ENCODE peak calls at places on chromosomes 6 and 20, in nine cellular contexts. S is mesendoderm; A is naive thymus-derived CD4-positive, alpha-beta T cell; Y is ovary; G is OCI-LY7; J is left lung; C is MM.1S; V is hepatocyte; F is CD8-positive, alpha-beta T cell. P is an unnamed sample.

GRCh38 chr6:54801669-54802068 is 44.9 kb upstream of the FAM83B start:
- DNase-seq in S (peak; percentile 47), A (no peak), Y (no peak), G (no peak), J (no peak), C (no peak), V (peak; percentile 74), F (no peak), P (no peak)

GRCh38 chr6:111894272-111894671 is 21.0 kb upstream of the FYN start:
- DNase-seq in S (no peak), A (no peak), Y (no peak), G (no peak), J (no peak), C (no peak), V (no peak), F (no peak), P (no peak)

GRCh38 chr20:63182425-63182824 is 33.5 kb downstream of the YTHDF1 start:
- DNase-seq in S (no peak), A (no peak), Y (no peak), G (no peak), J (no peak), C (no peak), V (no peak), F (no peak), P (no peak)

GRCh38 chr20:31990958-31991705 is 19.1 kb upstream of the CCM2L start:
- DNase-seq in S (no peak), A (no peak), Y (no peak), G (no peak), J (no peak), C (no peak), V (no peak), F (no peak), P (no peak)

GRCh38 chr20:37359331-37359730 is 13.4 kb downstream of the SRC start:
- DNase-seq in S (no peak), A (no peak), Y (no peak), G (no peak), J (no peak), C (no peak), V (no peak), F (no peak), P (no peak)

GRCh38 chr20:53750827-53751393 is 157.3 kb upstream of the ZNF217 start:
- DNase-seq in S (peak; percentile 71), A (peak; percentile 14), Y (no peak), G (peak; percentile 37), J (no peak), C (no peak), V (peak; percentile 75), F (peak; percentile 35), P (peak; percentile 46)

GRCh38 chr6:16236009-16236501 is 2.3 kb upstream of the GMPR start:
- DNase-seq in S (no peak), A (no peak), Y (no peak), G (no peak), J (no peak), C (no peak), V (no peak), F (no peak), P (no peak)

GRCh38 chr20:48617481-48617880 is 210.3 kb downstream of the PREX1 start:
- DNase-seq in S (no peak), A (no peak), Y (no peak), G (no peak), J (no peak), C (no peak), V (no peak), F (no peak), P (no peak)

GRCh38 chr6:161161121-161161520 is 112.7 kb downstream of the AGPAT4 start:
- DNase-seq in S (no peak), A (no peak), Y (no peak), G (no peak), J (no peak), C (no peak), V (no peak), F (no peak), P (no peak)

GRCh38 chr6:161161889-161162624 is 111.8 kb downstream of the AGPAT4 start:
- DNase-seq in S (no peak), A (no peak), Y (no peak), G (no peak), J (no peak), C (no peak), V (no peak), F (no peak), P (peak; percentile 28)

GRCh38 chr6:161162722-161163121 is 111.1 kb downstream of the AGPAT4 start:
- DNase-seq in S (no peak), A (no peak), Y (no peak), G (no peak), J (no peak), C (no peak), V (no peak), F (no peak), P (no peak)

GRCh38 chr6:161164182-161164625 is 109.7 kb downstream of the AGPAT4 start:
- DNase-seq in S (no peak), A (no peak), Y (no peak), G (no peak), J (no peak), C (no peak), V (no peak), F (no peak), P (peak; percentile 34)

DNA sequence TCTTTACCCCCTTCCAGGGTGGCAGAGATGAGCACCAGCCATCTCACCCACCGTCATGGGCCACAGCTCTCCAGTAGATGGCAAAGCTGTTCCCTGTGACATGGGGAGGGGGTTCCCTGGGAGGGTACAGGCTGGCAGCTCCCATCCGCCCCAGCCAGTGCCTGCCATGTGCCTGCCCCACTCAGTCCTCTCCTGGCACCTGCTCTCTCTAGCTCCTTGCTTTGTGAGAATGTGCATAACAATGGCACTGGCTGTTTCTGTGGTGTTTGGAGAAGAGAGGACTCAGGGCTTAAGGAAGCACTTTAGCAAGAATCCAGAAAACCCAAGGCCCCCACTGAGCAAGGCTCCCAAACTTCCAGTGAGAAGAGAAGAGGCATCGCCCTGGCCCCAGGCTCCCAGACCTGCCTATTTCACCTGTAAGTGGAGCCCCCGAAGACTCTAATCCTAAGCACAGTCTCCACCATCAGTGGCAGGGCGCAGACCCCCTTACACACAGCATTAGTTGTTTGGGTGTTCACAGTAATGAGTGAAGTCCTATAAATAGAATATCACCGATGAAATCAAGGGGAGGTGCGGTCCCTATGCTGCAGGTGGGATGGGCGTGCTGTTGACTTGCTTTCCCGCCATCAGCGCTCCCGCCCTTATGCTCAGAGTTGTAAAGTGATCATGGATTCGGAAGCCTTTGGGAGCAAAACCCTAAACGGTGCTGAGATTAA is 110.2 kb downstream of the AGPAT4 start:
- DNase-seq in S (no peak), A (no peak), Y (no peak), G (no peak), J (no peak), C (no peak), V (no peak), F (no peak), P (peak; percentile 27)
- H3K27ac ChIP-seq in S (no peak overlapping the region), A (no peak overlapping the region), Y (no peak overlapping the region), G (no peak overlapping the region), J (no peak overlapping the region), C (no peak overlapping the region), V (no peak overlapping the region), F (no peak overlapping the region), P (no peak overlapping the region)

GRCh38 chr6:148822819-148823218 is 76.0 kb downstream of the UST start:
- DNase-seq in S (no peak), A (no peak), Y (no peak), G (no peak), J (no peak), C (no peak), V (no peak), F (no peak), P (no peak)

GRCh38 chr6:148816117-148816516 is 69.3 kb downstream of the UST start:
- DNase-seq in S (no peak), A (no peak), Y (no peak), G (no peak), J (no peak), C (no peak), V (no peak), F (no peak), P (no peak)

GRCh38 chr6:148818939-148819575 is 72.2 kb downstream of the UST start:
- DNase-seq in S (peak; percentile 63), A (no peak), Y (no peak), G (no peak), J (no peak), C (no peak), V (no peak), F (no peak), P (no peak)

GRCh38 chr6:148817689-148818088 is 70.9 kb downstream of the UST start:
- DNase-seq in S (no peak), A (no peak), Y (no peak), G (no peak), J (no peak), C (no peak), V (no peak), F (no peak), P (no peak)

DNA sequence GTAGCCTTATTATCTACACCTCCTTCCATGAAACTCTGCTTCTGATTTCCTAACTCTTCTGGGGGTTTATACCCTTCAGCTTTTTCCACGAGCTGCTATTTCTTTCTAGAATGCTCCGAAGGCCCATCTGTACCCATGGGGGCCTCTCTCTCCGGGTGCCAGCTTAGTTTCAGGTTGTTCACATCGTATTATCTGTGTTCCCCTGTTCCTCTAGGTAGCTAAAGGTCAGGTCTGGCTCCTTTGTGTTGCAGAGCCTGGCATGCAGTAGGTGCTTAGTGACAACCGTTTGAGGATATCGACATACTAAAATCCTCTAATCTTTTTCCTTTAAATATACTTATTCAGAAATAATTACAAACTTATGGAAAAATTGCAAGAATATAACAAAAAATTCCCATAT is 73.0 kb downstream of the UST start:
- DNase-seq in S (no peak), A (no peak), Y (no peak), G (no peak), J (no peak), C (no peak), V (no peak), F (no peak), P (no peak)
- H3K4me1 ChIP-seq in S (peaks cover 14% of the 10 kb centered on the region), A (no peaks in the 10 kb centered on the region), Y (peaks cover 5% of the 10 kb centered on the region), G (no peaks in the 10 kb centered on the region), J (no peaks in the 10 kb centered on the region), C (no peaks in the 10 kb centered on the region), V (peaks cover 7% of the 10 kb centered on the region), F (no peaks in the 10 kb centered on the region), P (no peaks in the 10 kb centered on the region)

DNA sequence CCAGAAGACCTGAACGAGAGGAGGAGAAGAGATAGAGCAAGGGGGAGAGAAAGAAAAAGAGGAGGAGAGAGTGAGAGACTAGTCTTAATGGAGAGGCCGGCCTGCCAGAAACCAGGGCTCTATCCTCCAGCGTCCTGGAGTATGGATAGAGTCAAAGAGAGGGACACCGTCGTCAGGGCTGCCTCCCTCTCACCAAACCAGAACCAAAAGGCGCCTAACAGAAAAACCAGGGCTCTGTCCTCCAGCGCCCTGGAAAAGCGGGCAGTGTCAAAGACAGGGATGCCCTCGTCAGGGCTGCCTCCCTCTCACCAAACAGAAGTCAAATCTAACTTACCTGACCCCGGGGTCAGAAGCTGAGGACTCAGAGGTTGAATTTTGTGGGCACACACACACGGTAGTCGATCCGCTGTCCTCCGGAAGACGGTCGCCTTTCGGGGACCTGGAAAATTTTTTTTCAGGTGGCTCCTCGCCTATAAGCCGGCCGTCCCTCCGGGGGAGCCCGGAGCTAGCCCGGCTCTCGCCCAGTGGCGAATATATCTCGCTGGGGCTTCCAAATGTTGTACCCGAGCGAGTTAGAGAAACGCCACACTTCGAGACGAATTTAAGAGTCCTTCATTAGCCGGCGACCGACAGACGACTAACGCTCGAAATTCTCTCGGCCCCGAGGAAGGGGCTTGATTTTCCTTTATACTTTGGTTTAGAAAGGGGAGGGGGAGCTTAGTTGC is 148.2 kb downstream of the TRIM27 start:
- DNase-seq in S (no peak), A (no peak), Y (no peak), G (no peak), J (no peak), C (no peak), V (no peak), F (no peak), P (peak; percentile 33)
- H3K4me3 ChIP-seq in S (peak overlapping the region; percentile 29), A (no peak overlapping the region), Y (no peak overlapping the region), G (no peak overlapping the region), J (no peak overlapping the region), C (no peak overlapping the region), V (no peak overlapping the region), F (no peak overlapping the region), P (no peak overlapping the region)

GRCh38 chr20:6575912-6576391 is 191.5 kb upstream of the BMP2 start:
- DNase-seq in S (peak; percentile 93), A (no peak), Y (no peak), G (no peak), J (no peak), C (peak; percentile 84), V (peak; percentile 12), F (no peak), P (peak; percentile 86)
- H3K27ac ChIP-seq in S (peak overlapping the region; percentile 37), A (no peak overlapping the region), Y (no peak overlapping the region), G (no peak overlapping the region), J (no peak overlapping the region), C (peak overlapping the region; percentile 69), V (peak overlapping the region; percentile 57), F (no peak overlapping the region), P (peak overlapping the region; percentile 77)

P was measured in SJSA1.